ENCODE peak calls at places on chromosomes 2 and 18, in ten cellular contexts. I is heart right ventricle; S is fibroblast of villous mesenchyme; E is nephron progenitor cell; Y is activated naive CD4-positive, alpha-beta T cell; P is neural progenitor cell; W is fibroblast of the aortic adventitia; G is hepatocyte; M is aorta; X is amniotic stem cell. L is an unnamed sample.

GRCh38 chr2:171864357-171864985 is 29.6 kb downstream of the SLC25A12 start:
- DNase-seq in I (peak; percentile 19), S (no peak), E (no peak), Y (no peak), P (no peak), W (no peak), G (no peak), M (no peak), X (no peak), L (no peak)

GRCh38 chr2:120262761-120263428 is 10.2 kb downstream of the RALB start:
- DNase-seq in I (no peak), S (peak; percentile 71), E (no peak), Y (no peak), P (peak; percentile 40), W (peak; percentile 51), G (no peak), M (no peak), X (peak; percentile 42), L (peak; percentile 55)

GRCh38 chr2:119697290-119698013 is 18.5 kb downstream of the TMEM177 start:
- DNase-seq in I (no peak), S (no peak), E (no peak), Y (no peak), P (no peak), W (no peak), G (no peak), M (no peak), X (no peak), L (no peak)

GRCh38 chr2:240946046-240946445 is 39.9 kb downstream of the CROCC2 start:
- DNase-seq in I (no peak), S (no peak), E (no peak), Y (no peak), P (no peak), W (no peak), G (no peak), M (no peak), X (no peak), L (no peak)

GRCh38 chr18:54877076-54877475 is 48.8 kb downstream of the RAB27B start:
- DNase-seq in I (no peak), S (no peak), E (no peak), Y (no peak), P (no peak), W (no peak), G (no peak), M (no peak), X (no peak), L (peak; percentile 60)

GRCh38 chr2:169107645-169108044 is 38.3 kb downstream of the DHRS9 start:
- DNase-seq in I (no peak), S (no peak), E (no peak), Y (no peak), P (no peak), W (no peak), G (no peak), M (no peak), X (no peak), L (no peak)

GRCh38 chr2:118470297-118470696 is 377.2 kb downstream of the EN1 start:
- DNase-seq in I (no peak), S (no peak), E (no peak), Y (no peak), P (no peak), W (no peak), G (no peak), M (no peak), X (no peak), L (no peak)

GRCh38 chr18:48852292-48852691 is 98.5 kb downstream of the SMAD7 start:
- DNase-seq in I (no peak), S (no peak), E (no peak), Y (no peak), P (no peak), W (no peak), G (no peak), M (no peak), X (no peak), L (no peak)

GRCh38 chr2:27377618-27378095 is 2.9 kb downstream of the ZNF513 start:
- DNase-seq in I (no peak), S (no peak), E (no peak), Y (no peak), P (no peak), W (no peak), G (no peak), M (no peak), X (no peak), L (no peak)

GRCh38 chr2:193963472-193964119 is 1693.4 kb upstream of the SLC39A10 start:
- DNase-seq in I (no peak), S (peak; percentile 45), E (peak; percentile 25), Y (no peak), P (peak; percentile 48), W (peak; percentile 82), G (peak; percentile 56), M (no peak), X (peak; percentile 30), L (peak; percentile 24)

GRCh38 chr18:77554061-77554460 is 304.4 kb downstream of the GALR1 start:
- DNase-seq in I (no peak), S (no peak), E (no peak), Y (no peak), P (no peak), W (no peak), G (no peak), M (no peak), X (no peak), L (no peak)